ENCODE peak calls at places on chromosomes 13 and 19, in six cellular contexts. Z is left ventricle myocardium inferior, J is GM13976, K is foreskin fibroblast, P is GM06990, D is HFFc6. E is an unnamed sample.

GRCh38 chr13:106599875-106600797 is 32.2 kb upstream of the ARGLU1 start:
- DNase-seq in Z (no peak), J (no peak), K (peak; percentile 84), P (no peak), D (peak; percentile 55), E (no peak)

GRCh38 chr13:98352226-98352625 is 175.2 kb upstream of the RNF113B start:
- DNase-seq in Z (no peak), J (no peak), K (no peak), P (no peak), D (no peak), E (no peak)

GRCh38 chr19:3778899-3779723 is 7.1 kb downstream of the MATK start:
- DNase-seq in Z (no peak), J (no peak), K (no peak), P (no peak), D (no peak), E (no peak)

GRCh38 chr13:76890036-76890435 is 3.8 kb upstream of the KCTD12 start:
- DNase-seq in Z (no peak), J (no peak), K (peak; percentile 18), P (no peak), D (no peak), E (no peak)

GRCh38 chr19:12139885-12140544 is at the start of gene ZNF20:
- DNase-seq in Z (peak; percentile 96), J (peak; percentile 96), K (peak; percentile 98), P (peak; percentile 94), D (peak; percentile 94), E (peak; percentile 79)

GRCh38 chr19:40632311-40633036 is 31.3 kb downstream of the LTBP4 start:
- DNase-seq in Z (no peak), J (no peak), K (no peak), P (no peak), D (no peak), E (no peak)

GRCh38 chr19:47436712-47437401 is 17.5 kb upstream of the MEIS3 start:
- DNase-seq in Z (peak; percentile 68), J (peak; percentile 87), K (peak; percentile 78), P (peak; percentile 53), D (peak; percentile 17), E (no peak)

GRCh38 chr13:50236898-50237318 is 221.7 kb downstream of the KCNRG start:
- DNase-seq in Z (no peak), J (peak; percentile 68), K (no peak), P (peak; percentile 73), D (no peak), E (no peak)

GRCh38 chr13:113489171-113489548 is 1.4 kb downstream of the DCUN1D2 start:
- DNase-seq in Z (no peak), J (no peak), K (peak; percentile 10), P (no peak), D (no peak), E (no peak)

GRCh38 chr13:46757640-46758039 is 39.3 kb downstream of the ESD start:
- DNase-seq in Z (no peak), J (no peak), K (no peak), P (no peak), D (no peak), E (no peak)

GRCh38 chr13:29101404-29101803 is 281.3 kb downstream of the MTUS2 start:
- DNase-seq in Z (no peak), J (no peak), K (no peak), P (no peak), D (no peak), E (no peak)

GRCh38 chr19:52689804-52690394 is 44.9 kb downstream of the ZNF611 start:
- DNase-seq in Z (peak; percentile 33), J (peak; percentile 55), K (peak; percentile 45), P (peak; percentile 61), D (no peak), E (no peak)

GRCh38 chr19:37979547-37980082 is 72.6 kb downstream of the SIPA1L3 start:
- DNase-seq in Z (no peak), J (no peak), K (no peak), P (peak; percentile 81), D (no peak), E (no peak)

GRCh38 chr19:37977391-37977790 is 70.4 kb downstream of the SIPA1L3 start:
- DNase-seq in Z (no peak), J (no peak), K (no peak), P (no peak), D (no peak), E (no peak)

GRCh38 chr19:37980419-37980975 is 73.5 kb downstream of the SIPA1L3 start:
- DNase-seq in Z (no peak), J (no peak), K (no peak), P (no peak), D (no peak), E (no peak)

GRCh38 chr19:37975596-37976515 is 68.8 kb downstream of the SIPA1L3 start:
- DNase-seq in Z (no peak), J (no peak), K (no peak), P (peak; percentile 58), D (no peak), E (no peak)

GRCh38 chr19:37977992-37978391 is 71.0 kb downstream of the SIPA1L3 start:
- DNase-seq in Z (no peak), J (no peak), K (no peak), P (no peak), D (peak; percentile 29), E (no peak)
- TF ChIP-seq CTCF in Z (no peak), J (no peak), K (no peak), P (no peak), D (no peak), E (no peak)

DNA sequence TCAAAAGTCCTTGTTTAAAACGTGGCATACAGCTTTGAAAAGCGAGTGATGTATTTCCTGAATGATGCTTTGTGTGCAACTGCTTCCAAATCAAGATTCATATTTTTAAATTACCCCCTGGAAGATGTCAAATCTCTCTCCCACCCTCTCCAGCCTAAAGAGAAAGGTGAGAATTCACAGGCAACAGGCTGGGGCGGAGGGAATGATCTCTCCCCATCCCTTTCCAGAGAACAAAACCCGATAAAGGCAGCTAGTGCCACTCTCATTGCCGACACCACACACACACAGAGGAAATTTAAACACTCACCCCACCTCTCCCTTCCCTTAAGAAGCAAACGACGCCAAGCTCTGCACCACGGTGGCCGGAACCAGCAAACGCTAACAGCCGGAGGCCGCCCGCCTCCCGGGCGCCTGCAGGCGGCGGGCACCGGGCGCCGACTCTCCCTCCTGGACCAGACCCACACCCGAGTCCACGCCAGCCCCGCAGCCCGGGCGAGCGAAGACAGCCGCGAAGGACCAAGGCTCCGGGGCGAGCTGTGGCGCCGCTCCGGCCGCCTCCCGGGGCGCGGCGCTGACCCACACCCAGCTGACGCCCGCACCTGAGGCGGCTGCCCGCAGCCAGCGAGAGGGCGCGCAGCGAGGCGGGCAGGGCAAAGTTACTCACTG is 485 bp downstream of the LNX2 start:
- DNase-seq in Z (peak; percentile 38), J (peak; percentile 62), K (peak; percentile 74), P (no peak), D (peak; percentile 39), E (no peak)
- TF ChIP-seq CTCF in Z (peak; percentile 59), J (peak; percentile 9), K (peak; percentile 26), P (no peak), D (peak; percentile 54), E (peak; percentile 23)

DNA sequence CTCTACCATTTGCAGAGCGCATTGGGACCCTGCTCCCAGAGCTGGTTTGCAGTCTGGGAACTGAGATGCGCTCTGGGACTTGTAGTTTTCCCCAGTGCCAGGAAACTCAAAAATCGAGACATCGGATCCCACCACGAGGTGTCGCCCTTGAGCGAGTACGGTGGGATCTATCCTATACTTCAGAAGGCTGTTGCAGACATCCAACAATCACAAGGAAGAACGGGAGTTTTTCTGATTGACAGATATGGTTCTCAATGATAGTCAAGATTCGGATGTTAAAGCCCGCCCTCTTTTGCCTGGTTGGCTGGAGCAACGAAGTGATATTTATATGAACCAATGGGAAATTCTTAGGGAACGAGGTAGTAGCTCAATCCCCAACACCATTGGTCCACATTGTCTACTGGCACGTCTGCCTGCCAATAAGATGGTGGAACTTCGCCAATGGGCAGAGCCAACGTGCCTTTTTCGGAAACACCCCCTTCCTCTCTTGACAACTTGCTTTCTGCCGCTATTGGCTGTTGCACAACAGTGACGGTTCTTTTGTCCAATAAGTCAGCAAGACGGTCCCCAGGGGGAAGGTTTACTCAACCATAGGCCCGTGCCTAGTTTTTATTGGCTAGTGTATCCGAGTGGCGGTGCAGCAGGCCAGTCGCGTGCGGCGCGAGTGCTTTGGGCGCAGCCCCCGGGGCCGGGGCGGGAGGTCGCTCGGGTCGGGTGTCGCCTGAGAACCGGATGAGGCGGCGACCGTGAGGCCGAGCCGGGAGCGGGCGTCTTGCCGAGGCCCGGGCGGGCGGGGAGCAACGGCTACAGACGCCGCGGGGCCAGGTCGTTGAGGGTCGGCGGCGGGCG is at the start of gene DNM2:
- DNase-seq in Z (peak; percentile 99), J (peak; percentile 96), K (peak; percentile 100), P (peak; percentile 99), D (peak; percentile 100), E (peak; percentile 100)
- TF ChIP-seq CTCF in Z (peak; percentile 91), J (peak; percentile 77), K (peak; percentile 76), P (peak; percentile 62), D (peak; percentile 93), E (peak; percentile 78)

GRCh38 chr13:112397108-112397507 is 21.0 kb downstream of the SPACA7 start:
- DNase-seq in Z (no peak), J (no peak), K (no peak), P (no peak), D (no peak), E (no peak)

GRCh38 chr13:112391747-112392146 is 15.6 kb downstream of the SPACA7 start:
- DNase-seq in Z (no peak), J (no peak), K (no peak), P (no peak), D (no peak), E (no peak)

DNA sequence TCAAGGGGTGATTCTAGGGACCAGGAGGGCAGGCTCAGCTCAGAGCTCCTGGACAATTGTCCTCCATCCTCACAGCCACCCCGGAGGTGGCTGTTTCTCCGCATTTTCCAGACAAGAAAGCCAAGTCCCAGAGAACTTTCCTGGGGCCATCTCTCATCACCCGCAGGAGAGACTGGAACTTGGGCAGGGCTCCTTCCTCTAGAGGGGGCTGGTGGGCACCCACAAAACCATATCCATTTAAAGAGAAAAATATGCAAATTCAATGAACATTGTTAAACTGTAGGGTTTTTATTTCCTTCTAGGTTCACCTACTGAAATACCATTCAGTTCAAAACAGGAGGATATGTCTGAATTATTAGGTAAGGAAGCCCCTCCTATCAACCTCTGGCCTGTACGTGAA is 16.6 kb downstream of the SPACA7 start:
- DNase-seq in Z (no peak), J (no peak), K (no peak), P (no peak), D (no peak), E (no peak)
- TF ChIP-seq CTCF in Z (no peak), J (no peak), K (no peak), P (no peak), D (peak; percentile 18), E (no peak)

DNA sequence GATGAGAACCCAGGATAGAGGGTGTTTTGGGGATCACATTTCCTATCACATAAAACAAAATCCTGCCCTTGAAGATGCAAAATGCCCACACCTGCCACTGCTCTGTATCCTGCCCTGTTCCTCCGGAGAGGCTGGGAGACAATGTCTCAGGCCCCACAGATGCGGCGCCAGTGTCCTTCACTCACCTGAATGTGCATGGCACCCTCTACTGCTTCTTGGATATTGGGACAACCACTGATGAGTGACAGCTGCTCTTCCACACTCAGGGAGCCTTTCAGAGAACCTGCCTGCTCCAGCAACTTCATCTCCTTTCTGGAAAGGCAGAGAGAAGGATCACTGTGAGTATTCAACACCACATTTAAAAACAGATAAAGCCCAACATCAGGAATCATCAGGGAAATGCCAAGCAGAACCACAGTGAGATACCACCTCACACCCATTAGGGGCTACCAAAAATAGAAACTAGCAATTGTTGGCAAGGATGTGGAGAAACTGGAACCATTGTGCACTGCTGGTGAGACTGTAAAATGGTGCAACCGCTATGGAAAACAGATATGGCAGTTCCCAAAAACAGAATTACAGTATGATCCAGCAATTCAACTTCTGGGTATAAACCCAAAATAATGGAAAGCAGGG is 36.4 kb downstream of the CRYL1 start:
- DNase-seq in Z (no peak), J (no peak), K (no peak), P (no peak), D (no peak), E (no peak)
- TF ChIP-seq CTCF in Z (peak; percentile 38), J (peak; percentile 70), K (no peak), P (peak; percentile 63), D (peak; percentile 72), E (no peak)